ENCODE peak calls at places on chromosome 3, in six cellular contexts. G is H4, W is hypothalamus, H is anterior cingulate cortex, K is EH, P is SK-N-SH. Z is an unnamed sample.
A peak's percentile ranks its signal among the peaks of the same experiment; 100 is the strongest.

GRCh38 chr3:155185623-155186022 is 105.5 kb downstream of the MME start:
- DNase-seq in G (peak; percentile 29), W (no peak), H (no peak), K (peak; percentile 75), P (no peak), Z (no peak)

GRCh38 chr3:151290673-151291072 is 12.3 kb upstream of the P2RY14 start:
- DNase-seq in G (peak; percentile 30), W (no peak), H (no peak), K (peak; percentile 42), P (peak; percentile 6), Z (peak; percentile 58)

GRCh38 chr3:119580148-119580760 is 962 bp downstream of the ADPRH start:
- DNase-seq in G (no peak), W (no peak), H (no peak), K (no peak), P (peak; percentile 22), Z (peak; percentile 67)

GRCh38 chr3:160210799-160211221 is 14.4 kb upstream of the C3orf80 start:
- DNase-seq in G (peak; percentile 56), W (no peak), H (no peak), K (peak; percentile 71), P (no peak), Z (peak; percentile 56)

GRCh38 chr3:193997228-193998192 is 138.4 kb upstream of the HES1 start:
- DNase-seq in G (no peak), W (no peak), H (no peak), K (peak; percentile 45), P (no peak), Z (no peak)

GRCh38 chr3:107382626-107383025 is 5.4 kb downstream of the CCDC54 start:
- DNase-seq in G (no peak), W (no peak), H (no peak), K (no peak), P (no peak), Z (no peak)

GRCh38 chr3:169448501-169448900 is 215.0 kb downstream of the MECOM start:
- DNase-seq in G (no peak), W (no peak), H (no peak), K (no peak), P (no peak), Z (no peak)

GRCh38 chr3:65831733-65832425 is 206.8 kb downstream of the MAGI1 start:
- DNase-seq in G (no peak), W (no peak), H (no peak), K (peak; percentile 88), P (peak; percentile 17), Z (no peak)

GRCh38 chr3:111070772-111071256 is 802 bp upstream of the NECTIN3 start:
- DNase-seq in G (no peak), W (peak; percentile 77), H (peak; percentile 66), K (no peak), P (no peak), Z (no peak)

GRCh38 chr3:103009609-103010008 is 574.8 kb downstream of the ZPLD1 start:
- DNase-seq in G (no peak), W (no peak), H (no peak), K (no peak), P (no peak), Z (no peak)

GRCh38 chr3:188241072-188241471 is 87.1 kb downstream of the LPP start:
- DNase-seq in G (no peak), W (no peak), H (no peak), K (no peak), P (no peak), Z (no peak)

GRCh38 chr3:80771085-80771484 is 990.4 kb downstream of the GBE1 start:
- DNase-seq in G (peak; percentile 39), W (no peak), H (no peak), K (peak; percentile 69), P (peak; percentile 59), Z (peak; percentile 51)

GRCh38 chr3:128170866-128171516 is 17.7 kb downstream of the EEFSEC start:
- DNase-seq in G (peak; percentile 71), W (no peak), H (peak; percentile 37), K (peak; percentile 83), P (peak; percentile 80), Z (peak; percentile 80)

GRCh38 chr3:5489536-5489935 is 302.0 kb downstream of the EDEM1 start:
- DNase-seq in G (no peak), W (no peak), H (no peak), K (no peak), P (no peak), Z (no peak)

GRCh38 chr3:100158877-100159563 is 44.7 kb upstream of the FILIP1L start:
- DNase-seq in G (no peak), W (no peak), H (no peak), K (peak; percentile 34), P (peak; percentile 74), Z (no peak)

GRCh38 chr3:61863579-61863978 is 302.2 kb downstream of the PTPRG start:
- DNase-seq in G (no peak), W (no peak), H (no peak), K (no peak), P (no peak), Z (no peak)

GRCh38 chr3:127700406-127700805 is 27.7 kb downstream of the ABTB1 start:
- DNase-seq in G (no peak), W (no peak), H (no peak), K (no peak), P (no peak), Z (no peak)

GRCh38 chr3:38278841-38279240 is 3.3 kb upstream of the SLC22A14 start:
- DNase-seq in G (no peak), W (no peak), H (no peak), K (no peak), P (no peak), Z (no peak)

GRCh38 chr3:64417816-64418215 is 192.6 kb upstream of the PRICKLE2 start:
- DNase-seq in G (peak; percentile 49), W (no peak), H (no peak), K (peak; percentile 73), P (no peak), Z (peak; percentile 44)

GRCh38 chr3:14520149-14520548 is 20.0 kb downstream of the GRIP2 start:
- DNase-seq in G (no peak), W (no peak), H (no peak), K (no peak), P (no peak), Z (no peak)

GRCh38 chr3:128932516-128933212 is 53.2 kb downstream of the ACAD9 start:
- DNase-seq in G (no peak), W (no peak), H (no peak), K (no peak), P (no peak), Z (no peak)

GRCh38 chr3:129224984-129225393 is 24.4 kb upstream of the COPG1 start:
- DNase-seq in G (peak; percentile 94), W (no peak), H (peak; percentile 64), K (peak; percentile 88), P (peak; percentile 73), Z (peak; percentile 85)

GRCh38 chr3:173706630-173707029 is 309.1 kb downstream of the NLGN1 start:
- DNase-seq in G (no peak), W (no peak), H (no peak), K (no peak), P (no peak), Z (no peak)

GRCh38 chr3:194269610-194270145 is 81.5 kb downstream of the CPN2 start:
- DNase-seq in G (peak; percentile 81), W (no peak), H (no peak), K (peak; percentile 30), P (peak; percentile 46), Z (peak; percentile 74)

GRCh38 chr3:135125171-135125801 is 330.2 kb downstream of the EPHB1 start:
- DNase-seq in G (no peak), W (no peak), H (no peak), K (peak; percentile 53), P (no peak), Z (peak; percentile 10)

GRCh38 chr3:33061782-33062181 is 35.2 kb downstream of the GLB1 start:
- DNase-seq in G (no peak), W (no peak), H (no peak), K (peak; percentile 61), P (no peak), Z (no peak)

GRCh38 chr3:143207338-143207961 is 87.9 kb downstream of the CHST2 start:
- DNase-seq in G (peak; percentile 55), W (no peak), H (no peak), K (peak; percentile 63), P (no peak), Z (no peak)

GRCh38 chr3:78569820-78570219 is 1198.0 kb downstream of the ROBO1 start:
- DNase-seq in G (no peak), W (no peak), H (no peak), K (no peak), P (no peak), Z (no peak)

GRCh38 chr3:66468016-66468735 is 32.6 kb downstream of the LRIG1 start:
- DNase-seq in G (no peak), W (no peak), H (no peak), K (peak; percentile 11), P (no peak), Z (no peak)

GRCh38 chr3:76753599-76753998 is 286.3 kb upstream of the ROBO2 start:
- DNase-seq in G (no peak), W (no peak), H (no peak), K (no peak), P (no peak), Z (no peak)

GRCh38 chr3:79086514-79086913 is 681.3 kb downstream of the ROBO1 start:
- DNase-seq in G (peak; percentile 30), W (no peak), H (peak; percentile 4), K (peak; percentile 69), P (peak; percentile 34), Z (peak; percentile 63)

GRCh38 chr3:21755896-21756295 is 4.9 kb upstream of the ZNF385D start:
- DNase-seq in G (no peak), W (no peak), H (no peak), K (no peak), P (no peak), Z (no peak)

GRCh38 chr3:152244156-152244888 is 24.4 kb upstream of the MBNL1 start:
- DNase-seq in G (no peak), W (no peak), H (no peak), K (no peak), P (no peak), Z (no peak)

Z was measured in COLO829.